ENCODE peak calls at places on chromosomes 1 and 21, in ten cellular contexts. F is body of pancreas, B is mammary epithelial cell, Z is left lung, O is progenitor cell of endocrine pancreas, A is pancreas, Q is endothelial cell, L is transverse colon, E is Peyer's patch, M is GM23338. N is an unnamed sample.

GRCh38 chr1:65174585-65174984 is 26.6 kb downstream of the AK4 start:
- DNase-seq in Z (no peak), F (peak), E (no peak), B (peak), A (no peak), M (no peak), L (peak), Q (no peak), O (no peak), N (peak)

GRCh38 chr1:185257947-185258203 is 59.2 kb downstream of the IVNS1ABP start:
- DNase-seq in F (no peak), B (peak), Q (no peak), O (no peak), E (no peak), L (no peak), A (no peak), Z (no peak), M (no peak), N (no peak)

GRCh38 chr1:165631403-165632151 is 543 bp downstream of the MGST3 start:
- DNase-seq in Q (peak), Z (peak), E (peak), L (peak), O (peak), A (peak), B (peak), F (peak), M (peak), N (peak)

GRCh38 chr1:236716160-236716559 is 29.9 kb downstream of the ACTN2 start:
- DNase-seq in Q (no peak), E (no peak), F (peak), A (no peak), O (no peak), B (no peak), L (no peak), Z (no peak), M (no peak), N (no peak)

GRCh38 chr1:77542784-77543183 is 139.7 kb downstream of the ZZZ3 start:
- DNase-seq in L (no peak), M (no peak), Z (no peak), A (no peak), F (no peak), E (no peak), Q (no peak), B (no peak), O (no peak), N (no peak)

GRCh38 chr1:226002667-226003501 is 3.7 kb upstream of the SDE2 start:
- DNase-seq in M (peak), Q (peak), A (peak), F (peak), B (peak), E (no peak), Z (no peak), L (peak), O (no peak), N (no peak)

GRCh38 chr1:25813734-25814471 is 5.9 kb upstream of the MTFR1L start:
- DNase-seq in E (no peak), Z (no peak), L (no peak), M (no peak), B (no peak), O (no peak), F (no peak), A (no peak), Q (no peak), N (no peak)

GRCh38 chr21:41361786-41362604 is at the start of gene MX2:
- DNase-seq in Q (no peak), Z (no peak), M (no peak), O (no peak), L (peak), E (peak), B (no peak), F (no peak), A (no peak), N (peak)

GRCh38 chr1:61797045-61797755 is 54.9 kb downstream of the PATJ start:
- DNase-seq in L (no peak), Z (no peak), Q (no peak), F (no peak), A (no peak), M (no peak), B (peak), E (no peak), O (no peak), N (no peak)

GRCh38 chr1:8712413-8713229 is 104.8 kb downstream of the RERE start:
- DNase-seq in Z (no peak), L (no peak), A (no peak), E (no peak), M (peak), F (no peak), B (peak), O (no peak), Q (no peak), N (no peak)

GRCh38 chr1:107277022-107277421 is 136.2 kb downstream of the NTNG1 start:
- DNase-seq in A (peak), E (no peak), M (peak), O (peak), B (peak), F (peak), L (peak), Q (peak), Z (no peak), N (no peak)

GRCh38 chr1:66778969-66779368 is 22.1 kb downstream of the INSL5 start:
- DNase-seq in L (no peak), M (no peak), A (no peak), F (no peak), O (no peak), Q (no peak), Z (no peak), B (no peak), E (no peak), N (no peak)

GRCh38 chr1:58739851-58740466 is 40.1 kb upstream of the MYSM1 start:
- DNase-seq in Z (no peak), O (no peak), E (no peak), Q (peak), L (no peak), B (peak), M (peak), F (no peak), A (no peak), N (peak)

GRCh38 chr1:166822385-166822784 is 16.9 kb upstream of the POGK start:
- DNase-seq in Q (no peak), E (no peak), F (no peak), Z (no peak), A (no peak), O (no peak), B (no peak), L (no peak), M (peak), N (no peak)

GRCh38 chr1:216793303-216793702 is 70.1 kb upstream of the ESRRG start:
- DNase-seq in B (no peak), Q (no peak), L (no peak), F (no peak), A (no peak), E (no peak), O (no peak), M (peak), Z (no peak), N (no peak)

GRCh38 chr1:2269193-2269921 is 41.2 kb downstream of the SKI start:
- DNase-seq in F (no peak), E (no peak), M (no peak), O (no peak), Q (no peak), L (no peak), A (no peak), Z (no peak), B (no peak), N (no peak)

GRCh38 chr1:162275622-162276175 is 101.0 kb downstream of the SPATA46 start:
- DNase-seq in B (no peak), O (no peak), Z (no peak), F (no peak), L (no peak), Q (no peak), A (no peak), M (peak), E (no peak), N (no peak)

GRCh38 chr1:95863086-95863485 is 629.1 kb downstream of the RWDD3 start:
- DNase-seq in F (no peak), L (no peak), E (no peak), Z (no peak), O (no peak), B (no peak), M (no peak), A (no peak), Q (no peak), N (no peak)

GRCh38 chr1:2607681-2608041 is 21.1 kb downstream of the PRXL2B start:
- DNase-seq in Z (peak), O (no peak), M (no peak), B (no peak), E (no peak), L (peak), A (no peak), F (no peak), Q (no peak), N (no peak)

GRCh38 chr1:218347713-218348627 is 2.8 kb downstream of the TGFB2 start:
- DNase-seq in B (peak), L (no peak), M (peak), E (no peak), Z (no peak), Q (no peak), O (no peak), A (no peak), F (peak), N (no peak)

GRCh38 chr1:38452246-38452645 is 405.7 kb upstream of the POU3F1 start:
- DNase-seq in F (no peak), M (no peak), O (no peak), E (no peak), L (no peak), Q (no peak), Z (no peak), A (no peak), B (no peak), N (no peak)

GRCh38 chr1:6260961-6261614 is at the start of gene GPR153:
- DNase-seq in B (peak), L (peak), Z (no peak), F (peak), O (no peak), E (peak), A (no peak), Q (no peak), M (peak), N (peak)

GRCh38 chr1:88079036-88079435 is 605.0 kb upstream of the PKN2 start:
- DNase-seq in M (peak), L (no peak), Z (no peak), A (no peak), F (no peak), O (no peak), Q (peak), B (no peak), E (no peak), N (no peak)

GRCh38 chr1:82845371-82845770 is 1044.6 kb downstream of the ADGRL2 start:
- DNase-seq in B (no peak), A (no peak), M (no peak), O (no peak), Q (no peak), F (no peak), L (no peak), E (no peak), Z (no peak), N (no peak)

GRCh38 chr1:222784916-222785315 is 29.9 kb upstream of the DISP1 start:
- DNase-seq in L (no peak), A (no peak), M (no peak), E (no peak), Z (no peak), Q (no peak), F (no peak), B (no peak), O (no peak), N (no peak)

GRCh38 chr1:112358798-112359408 is 37.1 kb upstream of the CTTNBP2NL start:
- DNase-seq in M (peak), O (peak), Z (peak), E (peak), B (peak), L (peak), F (peak), Q (peak), A (peak), N (peak)

GRCh38 chr1:182726941-182727340 is 42.6 kb upstream of the RGS8 start:
- DNase-seq in E (no peak), F (no peak), Q (no peak), Z (no peak), O (no peak), L (no peak), B (no peak), M (no peak), A (no peak), N (no peak)
- TF ChIP-seq CTCF in E (no peak), F (no peak), Q (no peak), Z (no peak), O (no peak), L (no peak), B (no peak), M (no peak), A (no peak), N (no peak)

DNA sequence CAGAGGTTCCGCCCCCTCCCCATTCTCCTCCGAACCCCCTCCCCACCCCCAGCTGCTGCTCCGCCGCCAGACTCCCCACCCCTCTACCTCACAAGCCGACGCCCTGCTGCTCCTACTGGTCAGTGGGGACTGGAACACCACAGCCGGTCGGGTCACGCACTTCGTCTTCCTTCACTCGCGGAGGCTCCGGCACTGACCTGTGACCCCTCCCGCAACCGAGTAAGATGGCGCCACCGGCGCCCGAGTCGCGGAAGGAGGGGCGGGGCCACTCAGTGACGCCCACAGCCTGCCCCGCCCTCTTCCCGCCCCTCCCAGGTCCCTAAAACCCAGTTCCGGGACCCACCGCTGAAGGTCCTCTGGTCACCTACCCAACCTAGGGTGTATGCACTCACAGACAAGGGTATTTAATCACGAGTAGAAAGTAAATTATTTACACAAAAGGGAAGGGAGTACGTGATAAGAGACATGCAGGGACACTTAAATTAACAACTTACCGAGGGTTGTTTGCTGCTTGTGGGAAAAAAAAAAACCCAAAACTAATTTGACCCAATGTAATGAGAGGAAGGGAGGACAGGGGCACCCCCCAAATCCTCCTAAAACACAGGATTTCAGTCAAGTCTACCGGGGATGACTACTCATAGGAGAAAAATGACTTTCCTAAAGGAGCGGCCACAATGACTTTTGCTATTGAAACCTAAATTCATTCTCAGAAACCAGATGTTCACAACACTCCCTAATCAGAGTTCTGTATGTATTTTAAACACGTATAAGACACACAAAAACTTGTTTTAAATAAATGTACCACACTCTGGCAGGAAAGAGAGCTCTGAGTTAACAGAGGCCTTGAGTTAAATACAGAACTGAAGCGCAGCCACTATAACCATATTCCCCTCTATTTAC is at the start of gene RIT1:
- DNase-seq in A (peak), L (peak), Z (peak), B (peak), E (peak), M (peak), Q (peak), F (peak), O (peak), N (peak)
- TF ChIP-seq CTCF in A (no peak), L (peak), Z (no peak), B (peak), E (peak), M (no peak), Q (no peak), F (peak), O (peak), N (no peak)

GRCh38 chr1:119647734-119648619 is at the start of gene ZNF697:
- DNase-seq in O (peak), L (peak), Q (peak), M (peak), A (peak), B (peak), F (peak), Z (peak), E (peak), N (peak)
- TF ChIP-seq CTCF in O (peak), L (peak), Q (peak), M (peak), A (no peak), B (peak), F (peak), Z (no peak), E (no peak), N (peak)

GRCh38 chr1:32454726-32455125 is 10.1 kb upstream of the ZBTB8B start:
- DNase-seq in L (no peak), A (no peak), Q (no peak), B (peak), Z (no peak), O (no peak), M (no peak), E (no peak), F (peak), N (no peak)

GRCh38 chr1:32447469-32448185 is 17.2 kb upstream of the ZBTB8B start:
- DNase-seq in F (no peak), M (peak), B (peak), Q (peak), L (no peak), O (no peak), A (no peak), E (no peak), Z (no peak), N (no peak)

GRCh38 chr1:32448773-32449456 is 16.0 kb upstream of the ZBTB8B start:
- DNase-seq in Z (no peak), L (no peak), O (no peak), B (no peak), E (no peak), Q (peak), A (no peak), M (peak), F (peak), N (no peak)
- TF ChIP-seq CTCF in Z (no peak), L (no peak), O (peak), B (peak), E (no peak), Q (no peak), A (no peak), M (peak), F (no peak), N (peak)

DNA sequence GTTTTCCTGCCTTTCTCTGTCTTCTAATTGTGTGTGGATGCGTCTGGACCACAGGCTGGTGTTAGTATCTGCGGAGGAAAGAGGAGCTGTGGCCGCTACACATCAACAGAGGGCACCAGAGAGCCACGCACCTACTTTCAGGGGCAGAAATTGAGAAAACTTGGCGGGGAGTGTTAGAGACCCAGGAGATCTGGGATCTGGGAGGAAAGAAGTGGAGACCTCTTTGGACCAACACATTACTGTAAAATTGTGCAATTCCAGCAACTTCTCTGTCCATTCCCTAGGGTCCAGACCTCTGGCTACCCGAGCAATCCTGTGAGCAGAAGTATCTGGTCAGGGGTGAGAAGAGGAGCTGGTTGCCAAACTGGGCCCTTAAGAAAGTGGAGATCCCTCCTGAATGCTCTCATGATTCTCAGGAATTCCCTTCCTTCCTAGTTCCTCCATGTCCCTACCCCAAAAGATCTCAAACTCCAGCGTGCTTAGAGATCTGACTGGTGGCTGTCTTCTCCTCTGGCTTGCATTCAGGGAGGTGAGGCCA is 1.3 kb upstream of the KIRREL1 start:
- DNase-seq in E (peak), B (peak), A (peak), L (peak), M (peak), Z (no peak), O (peak), Q (peak), F (peak), N (peak)
- TF ChIP-seq CTCF in E (peak), B (peak), A (peak), L (peak), M (peak), Z (peak), O (peak), Q (peak), F (peak), N (peak)

N was measured in GM13977.